ENCODE peak calls at places on chromosomes 11 and 22, in four cellular contexts. B is omental fat pad; G is foreskin fibroblast; W is activated CD4-positive, alpha-beta T cell treated with anti-CD3 and anti-CD28 coated beads, Interleukin-2, amount 50 U/mL, for 48 hours. U is an unnamed sample.

GRCh38 chr11:29184939-29185890 is 831.6 kb downstream of the KCNA4 start:
- DNase-seq in B (no peak), G (peak), W (no peak), U (no peak)

GRCh38 chr11:1207451-1208360 is 15.2 kb upstream of the MUC5B start:
- DNase-seq in B (no peak), G (no peak), W (no peak), U (peak)

GRCh38 chr11:724063-724732 is 18.2 kb downstream of the EPS8L2 start:
- DNase-seq in B (no peak), G (no peak), W (peak), U (no peak)

GRCh38 chr22:37270928-37271650 is 11.2 kb upstream of the CYTH4 start:
- DNase-seq in B (no peak), G (no peak), W (no peak), U (no peak)

GRCh38 chr22:19986410-19987341 is 29.9 kb downstream of the ARVCF start:
- DNase-seq in B (no peak), G (peak), W (peak), U (peak)

GRCh38 chr22:47043835-47044721 is 281.6 kb downstream of the TBC1D22A start:
- DNase-seq in B (no peak), G (peak), W (no peak), U (no peak)

GRCh38 chr11:17514476-17514875 is 29.7 kb downstream of the USH1C start:
- DNase-seq in B (no peak), G (no peak), W (no peak), U (no peak)

GRCh38 chr11:1434941-1435340 is 45.2 kb downstream of the BRSK2 start:
- DNase-seq in B (no peak), G (no peak), W (no peak), U (no peak)

GRCh38 chr11:33869511-33870422 is 22.1 kb downstream of the LMO2 start:
- DNase-seq in B (no peak), G (no peak), W (no peak), U (no peak)

GRCh38 chr11:73106347-73106746 is 35.8 kb downstream of the FCHSD2 start:
- DNase-seq in B (no peak), G (no peak), W (no peak), U (no peak)

GRCh38 chr22:44393066-44393465 is 80.3 kb upstream of the SHISAL1 start:
- DNase-seq in B (peak), G (no peak), W (no peak), U (peak)

GRCh38 chr22:50341977-50342650 is 1.0 kb upstream of the PPP6R2 start:
- DNase-seq in B (peak), G (peak), W (peak), U (peak)

GRCh38 chr11:70097783-70098182 is 19.7 kb downstream of the ANO1 start:
- DNase-seq in B (no peak), G (no peak), W (no peak), U (no peak)

GRCh38 chr11:1237851-1238250 is 15.0 kb downstream of the MUC5B start:
- DNase-seq in B (no peak), G (no peak), W (no peak), U (no peak)

U was measured in mesenteric fat pad.